ENCODE peak calls at places on chromosome 1, in five cellular contexts. One of them, this sample, is unnamed.

GRCh38 chr1:17588048-17588781 is 48.7 kb downstream of the ARHGEF10L start:
- DNase-seq in CD4-positive, alpha-beta T cell: no peak
- DNase-seq in psoas muscle: peak; percentile 52
- DNase-seq in left ventricle myocardium inferior: peak; percentile 80
- DNase-seq in fibroblast of mammary gland: peak; percentile 48
- DNase-seq in this sample: no peak

GRCh38 chr1:61247881-61248752 is 165.8 kb downstream of the NFIA start:
- DNase-seq in CD4-positive, alpha-beta T cell: no peak
- DNase-seq in psoas muscle: no peak
- DNase-seq in left ventricle myocardium inferior: no peak
- DNase-seq in fibroblast of mammary gland: no peak
- DNase-seq in this sample: no peak

GRCh38 chr1:85992756-85993155 is 163.8 kb downstream of the COL24A1 start:
- DNase-seq in CD4-positive, alpha-beta T cell: no peak
- DNase-seq in psoas muscle: no peak
- DNase-seq in left ventricle myocardium inferior: no peak
- DNase-seq in fibroblast of mammary gland: peak; percentile 72
- DNase-seq in this sample: no peak

GRCh38 chr1:52632732-52633290 is at the start of gene SHISAL2A:
- DNase-seq in CD4-positive, alpha-beta T cell: peak; percentile 67
- DNase-seq in psoas muscle: peak; percentile 19
- DNase-seq in left ventricle myocardium inferior: peak; percentile 31
- DNase-seq in fibroblast of mammary gland: peak; percentile 12
- DNase-seq in this sample: no peak

GRCh38 chr1:198316681-198317080 is 159.9 kb downstream of the NEK7 start:
- DNase-seq in CD4-positive, alpha-beta T cell: no peak
- DNase-seq in psoas muscle: no peak
- DNase-seq in left ventricle myocardium inferior: no peak
- DNase-seq in fibroblast of mammary gland: no peak
- DNase-seq in this sample: no peak

GRCh38 chr1:228084325-228084724 is 1.8 kb downstream of the ARF1 start:
- DNase-seq in CD4-positive, alpha-beta T cell: no peak
- DNase-seq in psoas muscle: peak; percentile 7
- DNase-seq in left ventricle myocardium inferior: no peak
- DNase-seq in fibroblast of mammary gland: peak; percentile 96
- DNase-seq in this sample: no peak

GRCh38 chr1:119209943-119210342 is 69.5 kb upstream of the WARS2 start:
- DNase-seq in CD4-positive, alpha-beta T cell: no peak
- DNase-seq in psoas muscle: no peak
- DNase-seq in left ventricle myocardium inferior: no peak
- DNase-seq in fibroblast of mammary gland: peak; percentile 49
- DNase-seq in this sample: no peak

GRCh38 chr1:205301220-205301821 is 20.2 kb downstream of the NUAK2 start:
- DNase-seq in CD4-positive, alpha-beta T cell: no peak
- DNase-seq in psoas muscle: no peak
- DNase-seq in left ventricle myocardium inferior: no peak
- DNase-seq in fibroblast of mammary gland: peak; percentile 83
- DNase-seq in this sample: no peak

GRCh38 chr1:1304331-1305299 is 3.1 kb downstream of the ACAP3 start:
- DNase-seq in CD4-positive, alpha-beta T cell: no peak
- DNase-seq in psoas muscle: peak; percentile 77
- DNase-seq in left ventricle myocardium inferior: peak; percentile 80
- DNase-seq in fibroblast of mammary gland: peak; percentile 77
- DNase-seq in this sample: peak; percentile 55

GRCh38 chr1:236082511-236082910 is 17.6 kb upstream of the NID1 start:
- DNase-seq in CD4-positive, alpha-beta T cell: no peak
- DNase-seq in psoas muscle: no peak
- DNase-seq in left ventricle myocardium inferior: no peak
- DNase-seq in fibroblast of mammary gland: no peak
- DNase-seq in this sample: no peak

GRCh38 chr1:168585191-168585590 is 8.8 kb downstream of the XCL1 start:
- DNase-seq in CD4-positive, alpha-beta T cell: no peak
- DNase-seq in psoas muscle: no peak
- DNase-seq in left ventricle myocardium inferior: no peak
- DNase-seq in fibroblast of mammary gland: peak; percentile 83
- DNase-seq in this sample: no peak

GRCh38 chr1:189619682-189620332 is 857.9 kb downstream of the BRINP3 start:
- DNase-seq in CD4-positive, alpha-beta T cell: no peak
- DNase-seq in psoas muscle: no peak
- DNase-seq in left ventricle myocardium inferior: no peak
- DNase-seq in fibroblast of mammary gland: peak; percentile 34
- DNase-seq in this sample: no peak

GRCh38 chr1:98172022-98172421 is 251.2 kb upstream of the DPYD start:
- DNase-seq in CD4-positive, alpha-beta T cell: no peak
- DNase-seq in psoas muscle: no peak
- DNase-seq in left ventricle myocardium inferior: no peak
- DNase-seq in fibroblast of mammary gland: no peak
- DNase-seq in this sample: no peak

GRCh38 chr1:64826991-64827390 is 82.1 kb downstream of the RAVER2 start:
- DNase-seq in CD4-positive, alpha-beta T cell: no peak
- DNase-seq in psoas muscle: no peak
- DNase-seq in left ventricle myocardium inferior: no peak
- DNase-seq in fibroblast of mammary gland: peak; percentile 66
- DNase-seq in this sample: no peak

GRCh38 chr1:7539772-7540175 is 231.3 kb upstream of the VAMP3 start:
- DNase-seq in CD4-positive, alpha-beta T cell: no peak
- DNase-seq in psoas muscle: no peak
- DNase-seq in left ventricle myocardium inferior: no peak
- DNase-seq in fibroblast of mammary gland: no peak
- DNase-seq in this sample: no peak

GRCh38 chr1:162321809-162322422 is 54.7 kb downstream of the SPATA46 start:
- DNase-seq in CD4-positive, alpha-beta T cell: no peak
- DNase-seq in psoas muscle: no peak
- DNase-seq in left ventricle myocardium inferior: no peak
- DNase-seq in fibroblast of mammary gland: no peak
- DNase-seq in this sample: no peak

GRCh38 chr1:55310517-55310927 is 95.4 kb upstream of the USP24 start:
- DNase-seq in CD4-positive, alpha-beta T cell: no peak
- DNase-seq in psoas muscle: no peak
- DNase-seq in left ventricle myocardium inferior: no peak
- DNase-seq in fibroblast of mammary gland: peak; percentile 99
- DNase-seq in this sample: no peak

GRCh38 chr1:47482783-47483182 is 44.9 kb downstream of the FOXD2 start:
- DNase-seq in CD4-positive, alpha-beta T cell: no peak
- DNase-seq in psoas muscle: no peak
- DNase-seq in left ventricle myocardium inferior: no peak
- DNase-seq in fibroblast of mammary gland: peak; percentile 47
- DNase-seq in this sample: no peak

GRCh38 chr1:19967808-19968207 is 11.6 kb downstream of the PLA2G2A start:
- DNase-seq in CD4-positive, alpha-beta T cell: no peak
- DNase-seq in psoas muscle: peak; percentile 70
- DNase-seq in left ventricle myocardium inferior: peak; percentile 75
- DNase-seq in fibroblast of mammary gland: peak; percentile 66
- DNase-seq in this sample: no peak

GRCh38 chr1:55481634-55482033 is 266.5 kb upstream of the USP24 start:
- DNase-seq in CD4-positive, alpha-beta T cell: no peak
- DNase-seq in psoas muscle: no peak
- DNase-seq in left ventricle myocardium inferior: no peak
- DNase-seq in fibroblast of mammary gland: peak; percentile 87
- DNase-seq in this sample: no peak

GRCh38 chr1:156146006-156146748 is 7.2 kb upstream of the SEMA4A start:
- DNase-seq in CD4-positive, alpha-beta T cell: no peak
- DNase-seq in psoas muscle: peak; percentile 74
- DNase-seq in left ventricle myocardium inferior: peak; percentile 71
- DNase-seq in fibroblast of mammary gland: peak; percentile 94
- DNase-seq in this sample: no peak

GRCh38 chr1:62384276-62385005 is 52.4 kb upstream of the USP1 start:
- DNase-seq in CD4-positive, alpha-beta T cell: no peak
- DNase-seq in psoas muscle: no peak
- DNase-seq in left ventricle myocardium inferior: no peak
- DNase-seq in fibroblast of mammary gland: peak; percentile 94
- DNase-seq in this sample: no peak

GRCh38 chr1:116724765-116725375 is 29.4 kb upstream of the CD2 start:
- DNase-seq in CD4-positive, alpha-beta T cell: peak; percentile 73
- DNase-seq in psoas muscle: peak; percentile 30
- DNase-seq in left ventricle myocardium inferior: no peak
- DNase-seq in fibroblast of mammary gland: peak; percentile 65
- DNase-seq in this sample: peak; percentile 31

GRCh38 chr1:154402409-154402921 is 2.7 kb upstream of the IL6R start:
- DNase-seq in CD4-positive, alpha-beta T cell: no peak
- DNase-seq in psoas muscle: no peak
- DNase-seq in left ventricle myocardium inferior: no peak
- DNase-seq in fibroblast of mammary gland: no peak
- DNase-seq in this sample: no peak

GRCh38 chr1:117009132-117009531 is 7.6 kb downstream of the CD101 start:
- DNase-seq in CD4-positive, alpha-beta T cell: no peak
- DNase-seq in psoas muscle: no peak
- DNase-seq in left ventricle myocardium inferior: no peak
- DNase-seq in fibroblast of mammary gland: peak; percentile 28
- DNase-seq in this sample: no peak

GRCh38 chr1:72037745-72038343 is 244.5 kb downstream of the NEGR1 start:
- DNase-seq in CD4-positive, alpha-beta T cell: no peak
- DNase-seq in psoas muscle: no peak
- DNase-seq in left ventricle myocardium inferior: no peak
- DNase-seq in fibroblast of mammary gland: peak; percentile 56
- DNase-seq in this sample: peak; percentile 29

DNA sequence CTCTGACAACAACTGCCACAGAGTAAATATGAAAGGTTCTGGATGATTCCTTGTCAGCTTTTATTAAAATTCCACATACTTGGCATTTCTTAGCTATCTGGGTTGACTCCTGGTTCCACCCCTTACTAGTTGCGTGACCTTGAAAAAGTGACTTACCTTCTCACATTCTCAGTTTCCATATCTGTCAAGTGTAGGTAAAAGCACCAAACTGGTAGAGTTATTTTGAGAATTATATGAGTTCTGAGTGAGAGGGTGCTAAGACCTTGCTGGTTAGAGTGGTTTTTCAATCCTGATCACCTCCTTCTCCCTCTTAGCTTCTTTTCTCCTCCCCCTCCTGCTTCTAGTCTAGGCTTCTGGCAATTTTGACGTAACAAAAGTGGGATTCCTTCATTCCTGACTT is 83.4 kb upstream of the ABCD3 start:
- DNase-seq in CD4-positive, alpha-beta T cell: no peak
- DNase-seq in psoas muscle: no peak
- DNase-seq in left ventricle myocardium inferior: no peak
- DNase-seq in fibroblast of mammary gland: no peak
- DNase-seq in this sample: no peak
- TF ChIP-seq CTCF in CD4-positive, alpha-beta T cell: no peak
- TF ChIP-seq CTCF in psoas muscle: no peak
- TF ChIP-seq CTCF in left ventricle myocardium inferior: no peak
- TF ChIP-seq CTCF in fibroblast of mammary gland: no peak
- TF ChIP-seq CTCF in this sample: no peak

GRCh38 chr1:78055565-78056132 is 9.9 kb downstream of the GIPC2 start:
- DNase-seq in CD4-positive, alpha-beta T cell: no peak
- DNase-seq in psoas muscle: no peak
- DNase-seq in left ventricle myocardium inferior: no peak
- DNase-seq in fibroblast of mammary gland: no peak
- DNase-seq in this sample: no peak

GRCh38 chr1:78054559-78054958 is 8.8 kb downstream of the GIPC2 start:
- DNase-seq in CD4-positive, alpha-beta T cell: no peak
- DNase-seq in psoas muscle: no peak
- DNase-seq in left ventricle myocardium inferior: no peak
- DNase-seq in fibroblast of mammary gland: peak; percentile 43
- DNase-seq in this sample: no peak

GRCh38 chr1:78052685-78053433 is 7.1 kb downstream of the GIPC2 start:
- DNase-seq in CD4-positive, alpha-beta T cell: no peak
- DNase-seq in psoas muscle: no peak
- DNase-seq in left ventricle myocardium inferior: no peak
- DNase-seq in fibroblast of mammary gland: no peak
- DNase-seq in this sample: no peak

GRCh38 chr1:78054972-78055371 is 9.2 kb downstream of the GIPC2 start:
- DNase-seq in CD4-positive, alpha-beta T cell: no peak
- DNase-seq in psoas muscle: no peak
- DNase-seq in left ventricle myocardium inferior: no peak
- DNase-seq in fibroblast of mammary gland: no peak
- DNase-seq in this sample: no peak

GRCh38 chr1:78053498-78053897 is 7.7 kb downstream of the GIPC2 start:
- DNase-seq in CD4-positive, alpha-beta T cell: no peak
- DNase-seq in psoas muscle: no peak
- DNase-seq in left ventricle myocardium inferior: no peak
- DNase-seq in fibroblast of mammary gland: no peak
- DNase-seq in this sample: no peak
- TF ChIP-seq CTCF in CD4-positive, alpha-beta T cell: no peak
- TF ChIP-seq CTCF in psoas muscle: no peak
- TF ChIP-seq CTCF in left ventricle myocardium inferior: no peak
- TF ChIP-seq CTCF in fibroblast of mammary gland: no peak
- TF ChIP-seq CTCF in this sample: no peak

GRCh38 chr1:178093958-178094751 is at the start of gene RASAL2:
- DNase-seq in CD4-positive, alpha-beta T cell: no peak
- DNase-seq in psoas muscle: peak; percentile 73
- DNase-seq in left ventricle myocardium inferior: peak; percentile 73
- DNase-seq in fibroblast of mammary gland: peak; percentile 46
- DNase-seq in this sample: no peak
- TF ChIP-seq CTCF in CD4-positive, alpha-beta T cell: no peak
- TF ChIP-seq CTCF in psoas muscle: peak; percentile 32
- TF ChIP-seq CTCF in left ventricle myocardium inferior: peak; percentile 46
- TF ChIP-seq CTCF in fibroblast of mammary gland: peak; percentile 17
- TF ChIP-seq CTCF in this sample: no peak

DNA sequence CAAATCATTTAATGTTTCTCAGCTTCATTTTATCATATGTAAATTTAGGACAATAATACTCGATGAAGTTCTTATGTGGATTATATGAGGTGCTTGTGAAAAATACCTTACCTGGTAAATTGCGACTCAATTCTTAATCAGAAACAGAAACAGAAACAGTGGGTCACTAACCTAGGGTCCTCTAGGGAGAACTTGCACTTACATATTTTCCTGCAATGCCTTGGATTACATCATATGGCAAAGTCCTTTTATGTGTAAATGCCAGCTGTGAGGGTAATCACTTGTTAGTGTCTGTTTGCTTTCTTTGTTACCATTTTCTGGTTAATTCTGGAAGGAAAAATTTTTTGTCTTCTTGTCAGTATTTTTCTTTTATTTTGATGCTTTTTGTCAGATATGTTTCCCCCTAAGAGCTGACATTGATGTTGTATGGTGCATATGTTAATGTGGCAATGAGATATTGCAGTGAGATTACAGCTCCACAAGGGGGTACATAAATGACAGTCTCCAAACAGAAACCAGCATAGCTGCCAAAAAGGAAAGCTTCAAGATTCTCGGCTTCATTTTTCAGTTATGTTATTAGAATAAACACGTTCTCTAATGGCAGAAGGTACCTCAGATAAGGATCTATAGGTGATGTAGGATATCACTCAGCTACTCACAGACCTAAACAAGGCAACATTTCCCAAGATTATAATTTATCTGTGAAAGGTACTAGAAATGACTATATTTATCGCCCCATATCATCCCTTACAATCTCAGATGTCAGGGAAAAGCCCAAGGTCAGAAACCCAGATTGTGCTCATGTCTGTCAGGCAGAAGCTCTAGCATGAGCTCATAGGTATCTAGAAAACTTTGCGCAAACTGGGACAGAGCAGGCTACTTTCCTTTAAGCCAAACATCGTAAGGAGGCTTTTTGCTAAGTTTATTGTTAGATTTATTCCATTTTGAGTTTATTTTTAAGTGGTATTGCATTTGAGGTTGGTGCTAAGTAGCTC is 119.9 kb downstream of the FASLG start:
- DNase-seq in CD4-positive, alpha-beta T cell: no peak
- DNase-seq in psoas muscle: no peak
- DNase-seq in left ventricle myocardium inferior: no peak
- DNase-seq in fibroblast of mammary gland: peak; percentile 18
- DNase-seq in this sample: no peak
- TF ChIP-seq CTCF in CD4-positive, alpha-beta T cell: peak; percentile 49
- TF ChIP-seq CTCF in psoas muscle: no peak
- TF ChIP-seq CTCF in left ventricle myocardium inferior: no peak
- TF ChIP-seq CTCF in fibroblast of mammary gland: peak; percentile 17
- TF ChIP-seq CTCF in this sample: no peak